ENCODE peak calls at places on chromosomes 6 and 20, in ten cellular contexts. Z is stimulated activated CD8-positive, alpha-beta memory T cell treated with anti-CD3 and anti-CD28 coated beads, Interleukin-4, amount 100 ng/mL, for 24 hours; G is activated CD4-positive, alpha-beta T cell treated with anti-CD3 and anti-CD28 coated beads for 36 hours; N is CD8-positive, alpha-beta T cell; Y is C1 segment of cervical spinal cord; D is RPMI7951; L is SK-N-MC; I is KBM-7; M is globus pallidus; T is mucosa of gallbladder. B is an unnamed sample.

GRCh38 chr6:132365319-132365907 is 35.9 kb downstream of the MOXD1 start:
- DNase-seq in Z (no peak), G (no peak), N (no peak), Y (no peak), D (peak; percentile 49), L (no peak), I (no peak), M (peak; percentile 9), T (no peak), B (no peak)

GRCh38 chr6:150236544-150236943 is 93.7 kb downstream of the PPP1R14C start:
- DNase-seq in Z (no peak), G (no peak), N (no peak), Y (no peak), D (no peak), L (no peak), I (no peak), M (no peak), T (no peak), B (no peak)

GRCh38 chr6:45538636-45539035 is 160.9 kb upstream of the SUPT3H start:
- DNase-seq in Z (no peak), G (no peak), N (no peak), Y (no peak), D (peak; percentile 97), L (no peak), I (no peak), M (no peak), T (no peak), B (no peak)

GRCh38 chr6:64012351-64013060 is 376.9 kb downstream of the PHF3 start:
- DNase-seq in Z (no peak), G (no peak), N (no peak), Y (no peak), D (no peak), L (peak; percentile 50), I (peak; percentile 55), M (peak; percentile 70), T (peak; percentile 21), B (peak; percentile 73)

GRCh38 chr20:44589522-44589921 is 7.1 kb downstream of the PKIG start:
- DNase-seq in Z (no peak), G (no peak), N (no peak), Y (no peak), D (no peak), L (no peak), I (no peak), M (no peak), T (no peak), B (no peak)

GRCh38 chr20:31717478-31717946 is 5.2 kb downstream of the BCL2L1 start:
- DNase-seq in Z (no peak), G (peak; percentile 38), N (no peak), Y (no peak), D (no peak), L (no peak), I (no peak), M (no peak), T (no peak), B (no peak)

GRCh38 chr6:158015545-158015944 is 33.9 kb downstream of the SYNJ2 start:
- DNase-seq in Z (no peak), G (no peak), N (no peak), Y (no peak), D (no peak), L (no peak), I (no peak), M (no peak), T (no peak), B (no peak)

GRCh38 chr20:19269737-19270325 is 57.4 kb downstream of the SLC24A3 start:
- DNase-seq in Z (no peak), G (no peak), N (no peak), Y (no peak), D (peak; percentile 95), L (no peak), I (no peak), M (no peak), T (no peak), B (peak; percentile 57)

GRCh38 chr20:48025061-48025515 is 239.8 kb upstream of the SULF2 start:
- DNase-seq in Z (no peak), G (no peak), N (no peak), Y (no peak), D (peak; percentile 96), L (no peak), I (no peak), M (peak; percentile 11), T (peak; percentile 34), B (peak; percentile 98)

GRCh38 chr20:3797592-3798404 is 1.7 kb downstream of the CDC25B start:
- DNase-seq in Z (no peak), G (peak; percentile 66), N (no peak), Y (no peak), D (peak; percentile 58), L (no peak), I (no peak), M (no peak), T (no peak), B (peak; percentile 62)

GRCh38 chr6:21348462-21349195 is 244.9 kb upstream of the SOX4 start:
- DNase-seq in Z (no peak), G (no peak), N (no peak), Y (no peak), D (peak; percentile 51), L (peak; percentile 66), I (no peak), M (no peak), T (peak; percentile 30), B (peak; percentile 96)

GRCh38 chr6:78810146-78810545 is 57.2 kb upstream of the IRAK1BP1 start:
- DNase-seq in Z (no peak), G (no peak), N (no peak), Y (no peak), D (peak; percentile 34), L (no peak), I (peak; percentile 25), M (no peak), T (no peak), B (peak; percentile 49)

B was measured in M059J.